ENCODE peak calls at places on chromosomes 1 and 21, in five cellular contexts. One of them, this sample, is unnamed.

GRCh38 chr1:64474639-64475038 is 4.7 kb downstream of the CACHD1 start:
- DNase-seq in AG10803: peak
- DNase-seq in GM12864: no peak
- DNase-seq in EL: peak
- DNase-seq in NCI-H1105: peak
- DNase-seq in this sample: no peak

GRCh38 chr21:38489283-38489677 is 9.0 kb downstream of the ERG start:
- DNase-seq in NCI-H1105: no peak
- DNase-seq in AG10803: no peak
- DNase-seq in GM12864: no peak
- DNase-seq in EL: no peak
- DNase-seq in this sample: no peak

GRCh38 chr1:51705035-51705434 is 88.1 kb downstream of the OSBPL9 start:
- DNase-seq in EL: no peak
- DNase-seq in NCI-H1105: no peak
- DNase-seq in AG10803: no peak
- DNase-seq in GM12864: no peak
- DNase-seq in this sample: no peak

GRCh38 chr1:60802884-60803283 is 279.5 kb upstream of the NFIA start:
- DNase-seq in EL: no peak
- DNase-seq in GM12864: no peak
- DNase-seq in AG10803: no peak
- DNase-seq in NCI-H1105: no peak
- DNase-seq in this sample: no peak

GRCh38 chr21:15771311-15771710 is 41.5 kb downstream of the USP25 start:
- DNase-seq in EL: no peak
- DNase-seq in AG10803: no peak
- DNase-seq in NCI-H1105: no peak
- DNase-seq in GM12864: no peak
- DNase-seq in this sample: no peak

GRCh38 chr1:92583821-92584760 is 97.4 kb upstream of the GFI1 start:
- DNase-seq in GM12864: peak
- DNase-seq in NCI-H1105: no peak
- DNase-seq in EL: peak
- DNase-seq in AG10803: peak
- DNase-seq in this sample: no peak

GRCh38 chr1:143643148-143643885 is 328.5 kb downstream of the FAM72C start:
- DNase-seq in NCI-H1105: no peak
- DNase-seq in AG10803: no peak
- DNase-seq in EL: no peak
- DNase-seq in GM12864: no peak
- DNase-seq in this sample: no peak

GRCh38 chr1:110481968-110482623 is 31.1 kb downstream of the PROK1 start:
- DNase-seq in GM12864: no peak
- DNase-seq in NCI-H1105: no peak
- DNase-seq in AG10803: peak
- DNase-seq in EL: no peak
- DNase-seq in this sample: no peak

GRCh38 chr21:45988366-45989347 is 7.1 kb downstream of the COL6A1 start:
- DNase-seq in NCI-H1105: no peak
- DNase-seq in GM12864: no peak
- DNase-seq in EL: no peak
- DNase-seq in AG10803: no peak
- DNase-seq in this sample: no peak

GRCh38 chr21:36156815-36157670 is at the start of gene DOP1B:
- DNase-seq in AG10803: no peak
- DNase-seq in NCI-H1105: peak
- DNase-seq in GM12864: no peak
- DNase-seq in EL: peak
- DNase-seq in this sample: peak

GRCh38 chr1:58660105-58660504 is 39.8 kb downstream of the MYSM1 start:
- DNase-seq in AG10803: no peak
- DNase-seq in EL: no peak
- DNase-seq in NCI-H1105: no peak
- DNase-seq in GM12864: no peak
- DNase-seq in this sample: no peak

GRCh38 chr1:173870252-173871075 is 2.3 kb downstream of the ZBTB37 start:
- DNase-seq in AG10803: no peak
- DNase-seq in GM12864: peak
- DNase-seq in NCI-H1105: no peak
- DNase-seq in EL: no peak
- DNase-seq in this sample: no peak

GRCh38 chr1:194707074-194707473 is 1520.7 kb upstream of the B3GALT2 start:
- DNase-seq in EL: no peak
- DNase-seq in NCI-H1105: no peak
- DNase-seq in GM12864: no peak
- DNase-seq in AG10803: no peak
- DNase-seq in this sample: no peak

This sample was measured in NCI-H774.